ENCODE peak calls at places on chromosomes 4 and X, in six cellular contexts. B, H, L, V, J and W are unnamed samples.

GRCh38 chrX:147533426-147533825 is 378.3 kb upstream of the FMR1 start:
- DNase-seq in J (no peak), L (no peak), B (no peak), V (no peak), H (no peak), W (no peak)

GRCh38 chr4:15336410-15337184 is 91.2 kb upstream of the C1QTNF7 start:
- DNase-seq in B (no peak), L (peak; percentile 91), H (peak; percentile 19), J (peak; percentile 55), V (no peak), W (peak; percentile 30)

GRCh38 chr4:171612907-171613306 is 200.3 kb upstream of the GALNTL6 start:
- DNase-seq in H (no peak), L (no peak), B (no peak), J (no peak), V (no peak), W (no peak)

GRCh38 chr4:150982557-150983233 is 32.4 kb downstream of the LRBA start:
- DNase-seq in J (peak; percentile 3), H (no peak), B (no peak), L (no peak), V (no peak), W (no peak)

GRCh38 chr4:126097155-126097554 is 782.4 kb downstream of the FAT4 start:
- DNase-seq in L (no peak), J (no peak), V (no peak), H (no peak), B (no peak), W (no peak)

GRCh38 chr4:32189788-32190187 is 1469.6 kb downstream of the PCDH7 start:
- DNase-seq in B (no peak), H (no peak), J (no peak), V (no peak), L (no peak), W (no peak)

GRCh38 chr4:121697626-121698025 is 846 bp upstream of the ANXA5 start:
- DNase-seq in J (no peak), H (no peak), V (no peak), B (no peak), L (no peak), W (no peak)

GRCh38 chr4:38015886-38016515 is 55.8 kb downstream of the PTTG2 start:
- DNase-seq in H (no peak), B (no peak), V (no peak), J (peak; percentile 56), L (peak; percentile 39), W (no peak)

GRCh38 chrX:1205681-1206611 is 6.5 kb downstream of the CRLF2 start:
- DNase-seq in B (peak; percentile 6), H (peak; percentile 78), L (peak; percentile 99), V (no peak), J (peak; percentile 64), W (peak; percentile 74)

GRCh38 chr4:81486502-81486901 is 14.8 kb upstream of the RASGEF1B start:
- DNase-seq in V (no peak), H (no peak), J (no peak), B (no peak), L (peak; percentile 95), W (peak; percentile 47)

GRCh38 chr4:2286904-2287593 is 25.1 kb upstream of the MXD4 start:
- DNase-seq in L (no peak), V (no peak), B (no peak), J (no peak), H (no peak), W (no peak)

GRCh38 chr4:19329631-19330030 is 922.1 kb upstream of the SLIT2 start:
- DNase-seq in B (no peak), H (no peak), L (no peak), V (no peak), J (peak; percentile 4), W (no peak)

GRCh38 chr4:72094054-72094780 is 62.4 kb downstream of the NPFFR2 start:
- DNase-seq in L (peak; percentile 18), V (no peak), H (no peak), J (no peak), B (no peak), W (no peak)

GRCh38 chr4:138248058-138248457 is 5.9 kb upstream of the SLC7A11 start:
- DNase-seq in B (no peak), V (no peak), H (no peak), L (no peak), J (no peak), W (no peak)

GRCh38 chrX:10350221-10350620 is 193.4 kb downstream of the CLCN4 start:
- DNase-seq in V (no peak), L (no peak), J (no peak), H (no peak), B (no peak), W (no peak)

GRCh38 chrX:71372388-71372787 is 6.2 kb downstream of the TAF1 start:
- DNase-seq in V (no peak), L (no peak), J (no peak), H (no peak), B (no peak), W (no peak)

GRCh38 chrX:45850775-45851433 is 650.2 kb upstream of the DIPK2B start:
- DNase-seq in B (peak; percentile 18), L (peak; percentile 72), H (no peak), V (peak; percentile 32), J (peak; percentile 67), W (peak; percentile 44)

GRCh38 chrX:51852096-51852495 is 41.3 kb upstream of the MAGED1 start:
- DNase-seq in B (no peak), V (no peak), L (peak; percentile 69), H (no peak), J (no peak), W (no peak)
- H3K4me3 ChIP-seq in B (no peak overlapping the region), V (no peak overlapping the region), L (no peak overlapping the region), H (no peak overlapping the region), J (no peak overlapping the region), W (no peak overlapping the region)

DNA sequence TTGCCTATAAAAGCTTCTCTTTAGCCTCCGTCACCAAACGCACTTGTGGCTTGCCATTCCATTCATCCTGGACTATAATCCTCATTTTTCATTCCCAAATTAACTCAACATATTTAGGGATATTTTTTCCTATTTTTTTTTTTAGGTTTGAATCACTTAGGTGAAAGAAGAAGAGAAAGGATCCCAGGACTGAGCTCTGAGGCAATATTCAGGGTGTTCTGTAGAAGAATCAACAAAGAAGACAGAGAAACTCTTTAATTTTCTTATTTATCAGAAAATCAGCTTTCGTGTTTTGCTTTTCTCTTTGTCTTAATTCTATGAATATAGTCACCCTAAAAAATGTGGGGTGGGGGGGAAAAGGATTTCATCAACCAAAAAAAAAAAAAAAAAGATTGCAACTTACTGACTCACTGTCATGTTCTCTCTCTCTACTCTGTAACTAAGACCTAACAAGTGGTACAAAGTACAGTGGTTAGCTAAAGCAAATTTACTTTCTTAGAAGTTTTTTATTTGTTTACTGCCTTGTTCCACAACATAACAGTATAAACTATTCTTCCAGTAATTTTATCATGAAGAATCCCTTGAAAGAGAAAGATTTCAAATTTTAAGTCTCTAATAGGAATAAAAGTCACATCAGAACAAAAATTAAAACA is 272.0 kb downstream of the DHX15 start:
- DNase-seq in B (no peak), V (no peak), J (no peak), L (no peak), H (no peak), W (no peak)
- H3K27me3 ChIP-seq in B (no peaks in the 10 kb centered on the region), V (no peaks in the 10 kb centered on the region), J (no peaks in the 10 kb centered on the region), L (no peaks in the 10 kb centered on the region), H (no peaks in the 10 kb centered on the region), W (no peaks in the 10 kb centered on the region)

GRCh38 chrX:125131146-125131545 is 188.5 kb upstream of the TEX13C start:
- DNase-seq in H (no peak), V (no peak), J (no peak), B (no peak), L (peak; percentile 20), W (no peak)
- H3K36me3 ChIP-seq in H (no peaks in the 10 kb centered on the region), V (no peaks in the 10 kb centered on the region), J (no peaks in the 10 kb centered on the region), B (no peaks in the 10 kb centered on the region), L (no peaks in the 10 kb centered on the region), W (no peaks in the 10 kb centered on the region)

DNA sequence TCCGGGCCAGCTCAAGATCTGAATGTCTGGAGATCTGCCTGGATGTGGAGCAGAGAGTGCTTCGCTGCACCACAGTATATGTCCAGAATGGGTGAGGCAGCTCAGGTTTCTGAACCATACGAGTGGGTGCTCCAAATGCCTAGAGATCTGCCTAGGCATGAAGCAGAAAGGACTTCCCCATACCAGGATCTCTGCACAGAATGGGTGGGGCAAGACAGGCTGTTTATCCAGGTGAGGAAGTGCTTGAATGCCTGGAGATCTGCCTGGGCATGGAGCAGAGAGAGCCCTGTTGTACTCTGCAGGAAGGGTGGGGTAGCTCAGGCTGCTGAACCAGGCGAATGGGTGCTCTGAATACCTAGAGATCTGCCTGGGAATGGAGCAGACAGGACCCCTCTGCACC is 45.4 kb upstream of the MAGEC2 start:
- DNase-seq in H (no peak), J (no peak), B (no peak), L (no peak), V (no peak), W (no peak)
- H3K4me3 ChIP-seq in H (no peak overlapping the region), J (no peak overlapping the region), B (no peak overlapping the region), L (no peak overlapping the region), V (no peak overlapping the region), W (no peak overlapping the region)

DNA sequence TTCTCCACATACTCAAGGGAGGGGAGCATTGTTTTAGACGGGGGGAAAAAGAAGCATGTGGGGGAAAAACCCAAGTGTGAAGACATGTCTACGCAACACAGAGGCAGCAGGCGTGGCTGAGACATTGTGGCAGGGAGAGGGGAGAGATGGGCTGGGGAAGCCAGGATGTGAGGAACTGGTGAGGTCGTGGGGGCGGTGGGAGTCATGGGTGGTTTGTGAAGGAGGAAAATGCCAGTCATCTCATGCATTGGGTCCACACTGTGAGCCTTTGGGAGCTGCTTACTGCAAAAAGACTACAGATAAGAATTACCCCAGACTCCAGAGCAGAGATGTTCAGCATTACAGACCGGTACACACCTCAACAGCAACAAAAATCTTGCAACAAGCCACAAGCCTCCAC is 2.1 kb downstream of the JAKMIP1 start:
- DNase-seq in J (no peak), H (no peak), B (peak; percentile 57), L (peak; percentile 40), V (no peak), W (peak; percentile 51)
- H3K27me3 ChIP-seq in J (peaks cover 34% of the 10 kb centered on the region), H (peaks cover 16% of the 10 kb centered on the region), B (peaks cover 9% of the 10 kb centered on the region), L (no peaks in the 10 kb centered on the region), V (peaks cover 35% of the 10 kb centered on the region), W (peaks cover 26% of the 10 kb centered on the region)

GRCh38 chr4:7826909-7827306 is 112.8 kb downstream of the AFAP1 start:
- DNase-seq in V (no peak), L (no peak), J (no peak), H (no peak), B (no peak), W (no peak)

GRCh38 chr4:7823416-7823824 is 116.2 kb downstream of the AFAP1 start:
- DNase-seq in H (no peak), B (no peak), J (no peak), L (no peak), V (peak; percentile 87), W (no peak)

GRCh38 chr4:7826176-7826908 is 113.3 kb downstream of the AFAP1 start:
- DNase-seq in J (no peak), L (no peak), H (no peak), V (no peak), B (no peak), W (peak; percentile 56)

GRCh38 chr4:7822858-7823257 is 116.8 kb downstream of the AFAP1 start:
- DNase-seq in B (no peak), J (no peak), V (peak; percentile 42), L (no peak), H (no peak), W (no peak)

DNA sequence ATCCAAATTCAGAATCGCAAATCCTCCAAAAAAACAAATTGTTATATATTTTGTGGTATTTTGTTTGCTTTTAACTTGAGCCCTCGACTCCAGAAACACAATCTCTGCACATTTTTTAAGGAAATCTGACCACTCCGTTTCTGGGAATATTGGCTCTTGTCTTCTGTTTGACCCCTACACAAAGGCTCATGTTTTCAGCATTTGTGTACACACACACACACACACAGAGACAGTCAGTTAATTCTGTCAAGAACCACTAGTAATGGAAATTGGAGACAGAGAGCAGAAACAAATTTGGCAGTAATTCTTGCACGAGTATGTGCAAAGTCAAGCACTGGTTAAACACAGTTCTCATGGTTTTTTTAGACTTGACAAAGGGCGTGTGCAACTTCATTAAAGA is 115.4 kb downstream of the AFAP1 start:
- DNase-seq in H (no peak), L (no peak), J (peak; percentile 78), B (no peak), V (no peak), W (no peak)
- H3K36me3 ChIP-seq in H (peaks cover 16% of the 10 kb centered on the region), L (no peaks in the 10 kb centered on the region), J (peaks cover 28% of the 10 kb centered on the region), B (no peaks in the 10 kb centered on the region), V (no peaks in the 10 kb centered on the region), W (no peaks in the 10 kb centered on the region)